ENCODE peak calls at places on chromosomes 6 and 20, in six cellular contexts. V, Y, R, U, S and O are unnamed samples.
A peak's percentile ranks its signal among the peaks of the same experiment; 100 is the strongest.

GRCh38 chr6:156747715-156748114 is 29.5 kb upstream of the ARID1B start:
- DNase-seq in V (no peak), Y (no peak), R (peak; percentile 20), U (no peak), S (no peak), O (no peak)

GRCh38 chr6:26031151-26031594 is 56.1 kb upstream of the HFE start:
- DNase-seq in V (no peak), Y (peak; percentile 50), R (no peak), U (no peak), S (peak; percentile 70), O (no peak)

GRCh38 chr6:6333498-6333897 is 13.0 kb upstream of the F13A1 start:
- DNase-seq in V (no peak), Y (peak; percentile 19), R (no peak), U (no peak), S (no peak), O (peak; percentile 24)

GRCh38 chr6:31970604-31971271 is 1.2 kb downstream of the DXO start:
- DNase-seq in V (peak; percentile 44), Y (peak; percentile 41), R (no peak), U (no peak), S (no peak), O (peak; percentile 16)

GRCh38 chr6:113560908-113561307 is 296.2 kb upstream of the MARCKS start:
- DNase-seq in V (no peak), Y (peak; percentile 81), R (no peak), U (peak; percentile 32), S (no peak), O (peak; percentile 78)

GRCh38 chr20:15889073-15889923 is 684.0 kb downstream of the KIF16B start:
- DNase-seq in V (peak; percentile 33), Y (no peak), R (no peak), U (no peak), S (no peak), O (no peak)

GRCh38 chr6:7624781-7625710 is 35.0 kb downstream of the SNRNP48 start:
- DNase-seq in V (no peak), Y (peak; percentile 14), R (peak; percentile 67), U (no peak), S (no peak), O (no peak)

GRCh38 chr6:27091661-27092315 is 155.7 kb upstream of the PRSS16 start:
- DNase-seq in V (peak; percentile 65), Y (peak; percentile 81), R (peak; percentile 58), U (peak; percentile 86), S (peak; percentile 76), O (peak; percentile 92)

GRCh38 chr6:142856857-142857608 is 87.9 kb downstream of the HIVEP2 start:
- DNase-seq in V (no peak), Y (no peak), R (no peak), U (no peak), S (peak; percentile 68), O (no peak)

GRCh38 chr6:169953686-169954085 is 202.3 kb downstream of the ERMARD start:
- DNase-seq in V (no peak), Y (no peak), R (no peak), U (no peak), S (no peak), O (no peak)

GRCh38 chr6:149889321-149889720 is 8.6 kb downstream of the RAET1E start:
- DNase-seq in V (no peak), Y (no peak), R (no peak), U (no peak), S (no peak), O (no peak)

GRCh38 chr6:36735110-36735971 is 37.7 kb downstream of the RAB44 start:
- DNase-seq in V (no peak), Y (peak; percentile 59), R (no peak), U (no peak), S (no peak), O (peak; percentile 96)

GRCh38 chr20:17571967-17572638 is 2.2 kb downstream of the DSTN start:
- DNase-seq in V (no peak), Y (peak; percentile 36), R (no peak), U (no peak), S (peak; percentile 16), O (no peak)

GRCh38 chr20:52852695-52853094 is 119.5 kb upstream of the TSHZ2 start:
- DNase-seq in V (no peak), Y (no peak), R (no peak), U (no peak), S (no peak), O (no peak)

GRCh38 chr6:2918936-2919335 is 15.8 kb upstream of the SERPINB9 start:
- DNase-seq in V (no peak), Y (no peak), R (no peak), U (no peak), S (no peak), O (no peak)

DNA sequence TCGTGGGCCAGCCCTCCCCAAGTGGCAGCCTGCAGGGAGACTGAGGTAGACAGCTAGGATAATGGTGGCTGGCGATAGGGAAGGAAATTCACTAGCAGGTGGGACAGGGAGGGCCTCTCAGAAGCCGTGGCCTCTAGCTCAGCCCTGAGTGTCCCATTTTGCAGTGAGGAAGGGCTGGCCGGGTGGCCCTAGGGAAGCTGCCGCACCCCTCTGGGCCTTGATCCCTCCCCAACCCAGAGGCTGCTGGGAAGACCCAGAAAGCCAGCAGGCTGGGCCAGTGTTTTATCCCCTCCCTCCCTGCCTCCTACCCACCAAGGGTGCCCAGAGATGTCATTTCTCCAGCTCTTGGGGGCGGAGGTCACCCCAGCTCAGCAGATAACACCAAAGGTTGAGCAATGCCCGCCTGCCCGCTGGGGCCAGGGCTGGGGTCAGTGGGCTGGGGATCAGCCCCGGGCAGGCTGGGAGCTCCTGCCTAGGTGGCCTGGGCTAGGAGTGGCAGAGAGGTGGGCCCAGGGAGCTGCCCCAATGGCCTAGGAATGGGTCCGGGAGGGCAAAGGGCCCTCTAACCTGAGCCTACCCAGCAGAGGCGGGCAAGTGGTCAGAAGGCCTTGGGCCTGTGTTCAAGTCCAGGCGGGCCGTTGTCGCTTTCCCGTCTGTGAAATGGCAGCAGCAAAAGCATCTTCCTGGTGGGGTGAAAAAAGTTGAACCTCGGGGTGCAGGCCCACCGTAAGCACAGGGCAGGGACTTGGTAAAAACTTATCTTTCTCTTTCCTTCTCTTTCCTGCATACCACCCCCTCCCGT is 1.6 kb upstream of the CEBPB start:
- DNase-seq in V (no peak), Y (no peak), R (no peak), U (no peak), S (no peak), O (no peak)
- H3K9ac ChIP-seq in V (no peak overlapping the region), Y (no peak overlapping the region), R (no peak overlapping the region), U (no peak overlapping the region), S (no peak overlapping the region), O (no peak overlapping the region)

DNA sequence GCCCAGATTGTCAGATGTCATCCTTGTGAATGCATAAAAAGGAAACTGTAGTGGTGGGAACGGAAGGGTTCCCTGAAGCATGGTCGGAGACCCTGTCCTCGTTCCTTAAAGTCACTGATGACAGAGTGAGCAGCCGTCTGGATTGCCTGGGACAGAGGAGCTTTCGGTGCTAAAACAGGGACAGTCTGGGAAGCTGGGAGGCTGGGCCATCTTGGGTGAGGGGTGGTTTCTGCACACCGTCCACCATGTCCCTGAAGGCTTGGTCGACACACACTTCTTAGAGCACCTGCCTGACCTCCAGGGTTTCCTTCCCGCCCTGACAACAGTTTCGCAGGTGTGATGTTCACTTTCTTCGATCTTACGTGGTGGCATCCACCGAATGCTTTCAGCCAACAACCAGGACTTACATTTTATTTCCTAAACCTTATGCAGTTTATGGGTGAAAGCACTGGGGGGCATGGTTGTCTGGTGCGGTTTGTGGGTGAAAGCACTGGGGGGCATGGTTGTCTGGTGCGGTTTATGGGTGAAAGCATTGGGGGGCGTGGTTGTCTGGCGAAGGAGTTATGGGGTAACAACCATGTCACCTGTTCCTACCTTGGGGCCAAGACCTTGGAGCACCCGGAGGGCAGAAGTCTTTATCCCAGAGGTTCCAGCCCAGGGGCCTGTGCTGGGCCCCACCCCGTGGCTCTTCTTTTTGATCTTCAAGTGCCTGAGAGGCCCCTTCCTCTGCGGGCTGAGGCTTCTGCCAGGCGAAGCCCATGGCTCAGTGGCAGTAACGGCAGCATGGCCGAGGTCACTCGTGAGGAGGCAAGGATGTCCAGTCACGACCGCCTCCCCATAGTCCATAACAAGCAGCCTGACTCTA is 81.7 kb upstream of the FRMD1 start:
- DNase-seq in V (no peak), Y (no peak), R (no peak), U (no peak), S (no peak), O (no peak)
- TF ChIP-seq EZH2phosphoT487 in V (no peak), Y (no peak), R (no peak), U (no peak), S (no peak), O (no peak)

GRCh38 chr20:55579802-55580201 is 425.5 kb downstream of the CBLN4 start:
- DNase-seq in V (no peak), Y (peak; percentile 49), R (no peak), U (no peak), S (no peak), O (no peak)
- H3K4me2 ChIP-seq in V (no peak overlapping the region), Y (no peak overlapping the region), R (no peak overlapping the region), U (no peak overlapping the region), S (no peak overlapping the region), O (no peak overlapping the region)

GRCh38 chr6:152975204-152975915 is 7.5 kb downstream of the FBXO5 start:
- DNase-seq in V (no peak), Y (no peak), R (no peak), U (no peak), S (no peak), O (no peak)
- H3K9ac ChIP-seq in V (no peak overlapping the region), Y (no peak overlapping the region), R (no peak overlapping the region), U (no peak overlapping the region), S (no peak overlapping the region), O (no peak overlapping the region)